ENCODE peak calls at places on chromosomes 1 and 21, in six cellular contexts. P, M, N, V, Z and A are unnamed samples. For H3K4me1, the result is how much of the 10 kb centered on the place peaks cover.

GRCh38 chr1:156167536-156167935 is 14.2 kb downstream of the SEMA4A start:
- DNase-seq in N (no peak), P (no peak), V (no peak), M (no peak), Z (no peak), A (no peak)

GRCh38 chr1:185441608-185442007 is 124.6 kb upstream of the IVNS1ABP start:
- DNase-seq in N (no peak), V (no peak), P (no peak), Z (peak), M (no peak), A (no peak)

GRCh38 chr1:221743416-221744208 is 1.7 kb upstream of the DUSP10 start:
- DNase-seq in Z (no peak), M (peak), P (no peak), N (peak), V (no peak), A (no peak)

GRCh38 chr1:157000686-157001085 is 44.9 kb downstream of the ARHGEF11 start:
- DNase-seq in M (no peak), N (no peak), V (no peak), Z (no peak), P (no peak), A (no peak)

GRCh38 chr1:25068829-25069228 is 138.8 kb upstream of the RUNX3 start:
- DNase-seq in V (no peak), M (no peak), Z (no peak), N (no peak), P (peak), A (no peak)

GRCh38 chr1:204080163-204080903 is 7.4 kb downstream of the SOX13 start:
- DNase-seq in N (peak), M (no peak), P (peak), V (peak), Z (peak), A (peak)

GRCh38 chr1:170149971-170150370 is 4.2 kb downstream of the NTMT2 start:
- DNase-seq in P (no peak), Z (no peak), N (no peak), M (no peak), V (no peak), A (no peak)

GRCh38 chr1:2580691-2581090 is 5.9 kb upstream of the PRXL2B start:
- DNase-seq in P (no peak), M (no peak), V (no peak), N (no peak), Z (no peak), A (no peak)

GRCh38 chr1:21594935-21595897 is 73.9 kb downstream of the RAP1GAP start:
- DNase-seq in P (peak), M (no peak), V (peak), N (no peak), Z (peak), A (peak)

GRCh38 chr1:246280551-246280950 is 226.5 kb downstream of the SMYD3 start:
- DNase-seq in Z (peak), V (peak), P (no peak), N (no peak), M (no peak), A (peak)

GRCh38 chr1:86714561-86715244 is 10.3 kb downstream of the SH3GLB1 start:
- DNase-seq in Z (no peak), M (no peak), N (no peak), V (no peak), P (no peak), A (no peak)

GRCh38 chr1:47934243-47934805 is 62.9 kb downstream of the TRABD2B start:
- DNase-seq in M (no peak), V (peak), P (no peak), Z (no peak), N (no peak), A (no peak)

GRCh38 chr1:29551536-29551935 is 315.2 kb downstream of the PTPRU start:
- DNase-seq in V (no peak), N (no peak), P (no peak), Z (no peak), M (no peak), A (no peak)

GRCh38 chr21:41928621-41929220 is 25.1 kb downstream of the C2CD2 start:
- DNase-seq in M (peak), V (no peak), P (no peak), Z (no peak), N (no peak), A (no peak)

GRCh38 chr1:147892731-147893214 is 9.8 kb upstream of the GJA8 start:
- DNase-seq in M (no peak), V (peak), N (no peak), Z (peak), P (peak), A (peak)
- H3K4me1 ChIP-seq in M (under half), V (under half), N (under half), Z (under half), P (under half), A (under half)

GRCh38 chr1:207904377-207904902 is 6.5 kb downstream of the CD34 start:
- DNase-seq in Z (no peak), V (no peak), N (no peak), M (no peak), P (no peak), A (no peak)

GRCh38 chr1:207902566-207902965 is 8.4 kb downstream of the CD34 start:
- DNase-seq in N (no peak), V (no peak), P (no peak), Z (no peak), M (no peak), A (no peak)

GRCh38 chr1:207901041-207901653 is 9.8 kb downstream of the CD34 start:
- DNase-seq in N (no peak), V (no peak), Z (no peak), M (no peak), P (no peak), A (no peak)

GRCh38 chr1:207903053-207903452 is 7.9 kb downstream of the CD34 start:
- DNase-seq in V (no peak), N (no peak), M (no peak), Z (no peak), P (no peak), A (no peak)

GRCh38 chr1:207903767-207904166 is 7.2 kb downstream of the CD34 start:
- DNase-seq in V (no peak), M (no peak), N (no peak), P (no peak), Z (no peak), A (no peak)
- TF ChIP-seq YY1 in V (no peak), M (no peak), N (no peak), P (no peak), Z (no peak), A (no peak)

GRCh38 chr1:116380499-116381316 is 7.7 kb downstream of the ATP1A1 start:
- DNase-seq in N (no peak), M (no peak), P (no peak), Z (no peak), V (no peak), A (no peak)

GRCh38 chr1:116382321-116382720 is 9.3 kb downstream of the ATP1A1 start:
- DNase-seq in Z (peak), M (no peak), N (no peak), V (no peak), P (no peak), A (no peak)

GRCh38 chr1:116379057-116379630 is 6.1 kb downstream of the ATP1A1 start:
- DNase-seq in P (no peak), N (no peak), M (no peak), Z (no peak), V (no peak), A (no peak)

GRCh38 chr1:116377564-116378529 is 4.8 kb downstream of the ATP1A1 start:
- DNase-seq in N (no peak), M (peak), Z (peak), V (peak), P (no peak), A (no peak)

DNA sequence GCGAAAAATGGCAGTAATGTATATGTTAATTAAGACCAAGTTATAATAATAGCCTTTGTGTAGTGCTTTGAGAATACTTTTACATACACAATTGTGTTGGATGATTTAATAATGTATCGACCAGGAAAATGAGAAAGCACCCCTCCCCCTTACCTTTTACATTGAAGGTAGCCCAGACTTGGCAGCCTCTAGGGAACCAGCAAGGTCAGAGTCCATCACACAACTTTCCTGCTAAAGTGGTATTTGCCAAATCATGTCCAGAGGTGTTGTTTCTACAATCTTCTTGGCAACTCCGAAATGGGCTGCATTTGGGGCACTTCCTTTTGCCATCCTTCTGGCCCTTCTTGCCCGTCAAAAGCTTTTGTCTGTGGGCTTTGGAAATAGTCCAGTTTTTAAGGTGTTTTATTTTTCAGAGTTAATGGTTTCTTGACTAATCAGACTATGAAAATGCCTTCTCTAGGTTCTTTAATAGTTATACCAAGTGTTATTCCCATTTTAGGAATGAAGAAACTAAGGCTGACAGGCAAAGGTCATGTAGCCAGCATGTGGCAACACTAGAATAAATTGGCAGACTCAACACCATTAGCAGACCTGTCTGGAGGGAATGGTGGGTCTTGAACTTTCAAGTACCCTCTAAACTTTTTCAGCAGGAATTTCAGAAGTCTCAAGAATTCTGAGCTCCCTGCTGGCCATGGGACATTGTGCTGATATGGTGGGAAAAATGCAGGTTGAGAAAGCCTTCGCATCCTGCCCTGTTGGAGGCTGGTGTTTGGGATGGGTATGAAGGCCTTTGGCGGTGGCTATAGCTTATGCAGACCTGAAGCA is 6.8 kb downstream of the ATP1A1 start:
- DNase-seq in M (no peak), V (no peak), Z (peak), N (no peak), P (no peak), A (no peak)
- TF ChIP-seq POLR2AphosphoS5 in M (no peak), V (no peak), Z (no peak), N (no peak), P (no peak), A (no peak)

GRCh38 chr1:159827102-159827490 is 423 bp downstream of the SLAMF8 start:
- DNase-seq in Z (no peak), P (no peak), N (no peak), V (no peak), M (no peak), A (no peak)
- H3K4me1 ChIP-seq in Z (under half), P (under half), N (under half), V (under half), M (under half), A (under half)

DNA sequence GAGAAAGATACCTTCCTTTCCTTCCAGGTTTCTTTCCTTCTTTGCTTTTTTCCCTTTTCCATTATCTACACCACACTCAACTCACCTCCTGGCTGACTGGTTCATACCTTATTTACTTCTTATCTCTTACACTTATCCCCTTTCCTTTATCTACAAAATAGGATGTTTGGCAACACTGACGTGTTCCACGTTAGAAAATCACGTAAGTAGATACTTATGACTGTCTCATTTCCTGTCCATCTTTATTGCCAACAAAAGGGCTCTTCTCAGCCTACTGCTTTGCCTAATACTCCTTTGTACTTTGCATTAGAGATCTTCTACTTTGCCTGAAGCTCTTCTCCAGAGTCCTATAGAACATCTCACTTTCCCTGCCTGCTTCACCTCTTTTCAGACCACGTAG is 25.1 kb downstream of the SYNJ1 start:
- DNase-seq in N (no peak), Z (no peak), M (no peak), V (no peak), P (no peak), A (no peak)
- TF ChIP-seq YY1 in N (no peak), Z (no peak), M (no peak), V (no peak), P (no peak), A (no peak)

GRCh38 chr1:51133045-51133444 is 31.0 kb downstream of the C1orf185 start:
- DNase-seq in Z (no peak), N (no peak), M (no peak), V (no peak), P (no peak), A (no peak)
- TF ChIP-seq POLR2AphosphoS5 in Z (no peak), N (no peak), M (no peak), V (no peak), P (no peak), A (no peak)

DNA sequence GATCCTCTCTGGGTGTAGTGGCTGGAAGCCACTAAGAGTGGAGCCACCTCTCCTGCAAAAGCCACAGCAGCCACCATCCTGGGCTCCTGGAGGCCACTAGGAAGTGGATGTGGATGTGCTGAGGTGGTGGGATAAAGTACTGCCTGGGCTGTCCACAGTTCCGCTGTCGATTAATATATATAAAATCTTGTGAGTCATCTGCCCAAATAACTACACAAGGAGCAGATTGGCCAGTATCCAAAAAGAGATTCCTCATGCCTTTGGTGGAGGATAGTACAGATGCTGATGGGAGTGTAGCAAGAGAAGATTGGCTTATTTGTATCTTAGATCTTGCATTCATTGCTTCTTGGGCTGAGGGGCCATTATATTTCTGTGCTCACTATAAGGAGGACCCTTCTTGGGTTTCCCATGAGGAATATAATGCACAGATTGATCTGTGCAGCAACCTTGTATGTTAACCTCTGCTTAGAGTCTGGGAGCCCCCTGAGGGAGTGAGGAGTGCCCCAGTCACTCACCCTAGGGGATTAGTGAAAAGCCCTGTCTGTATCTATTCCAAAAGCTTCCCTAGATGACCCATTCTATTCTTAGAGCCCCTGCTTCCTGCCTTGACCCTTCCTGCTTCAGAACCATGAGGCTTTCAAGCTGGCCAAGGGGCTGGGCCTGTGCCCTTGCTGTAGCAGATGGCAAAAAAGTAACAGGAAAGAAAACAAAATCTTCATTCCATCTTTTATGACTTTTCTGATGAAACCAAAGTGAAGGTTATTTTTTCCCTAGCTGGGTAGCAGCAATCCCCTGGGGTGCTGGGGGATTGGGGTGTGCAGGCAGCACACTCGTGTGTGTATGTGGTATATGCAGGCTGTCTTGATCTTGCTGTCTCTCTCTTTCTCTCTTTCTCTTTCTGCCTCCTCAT is 31.8 kb downstream of the RCSD1 start:
- DNase-seq in Z (no peak), V (no peak), P (no peak), N (no peak), M (no peak), A (no peak)
- H3K4me1 ChIP-seq in Z (under half), V (under half), P (under half), N (under half), M (under half), A (under half)

GRCh38 chr1:168121314-168122029 is 15.3 kb downstream of the GPR161 start:
- DNase-seq in P (no peak), Z (no peak), M (no peak), V (no peak), N (no peak), A (no peak)
- TF ChIP-seq YY1 in P (no peak), Z (no peak), M (no peak), V (no peak), N (no peak), A (no peak)

GRCh38 chr1:206557636-206558473 is 50.5 kb downstream of the RASSF5 start:
- DNase-seq in V (peak), Z (no peak), N (no peak), P (no peak), M (no peak), A (no peak)
- TF ChIP-seq POLR2AphosphoS5 in V (no peak), Z (no peak), N (no peak), P (no peak), M (no peak), A (no peak)

DNA sequence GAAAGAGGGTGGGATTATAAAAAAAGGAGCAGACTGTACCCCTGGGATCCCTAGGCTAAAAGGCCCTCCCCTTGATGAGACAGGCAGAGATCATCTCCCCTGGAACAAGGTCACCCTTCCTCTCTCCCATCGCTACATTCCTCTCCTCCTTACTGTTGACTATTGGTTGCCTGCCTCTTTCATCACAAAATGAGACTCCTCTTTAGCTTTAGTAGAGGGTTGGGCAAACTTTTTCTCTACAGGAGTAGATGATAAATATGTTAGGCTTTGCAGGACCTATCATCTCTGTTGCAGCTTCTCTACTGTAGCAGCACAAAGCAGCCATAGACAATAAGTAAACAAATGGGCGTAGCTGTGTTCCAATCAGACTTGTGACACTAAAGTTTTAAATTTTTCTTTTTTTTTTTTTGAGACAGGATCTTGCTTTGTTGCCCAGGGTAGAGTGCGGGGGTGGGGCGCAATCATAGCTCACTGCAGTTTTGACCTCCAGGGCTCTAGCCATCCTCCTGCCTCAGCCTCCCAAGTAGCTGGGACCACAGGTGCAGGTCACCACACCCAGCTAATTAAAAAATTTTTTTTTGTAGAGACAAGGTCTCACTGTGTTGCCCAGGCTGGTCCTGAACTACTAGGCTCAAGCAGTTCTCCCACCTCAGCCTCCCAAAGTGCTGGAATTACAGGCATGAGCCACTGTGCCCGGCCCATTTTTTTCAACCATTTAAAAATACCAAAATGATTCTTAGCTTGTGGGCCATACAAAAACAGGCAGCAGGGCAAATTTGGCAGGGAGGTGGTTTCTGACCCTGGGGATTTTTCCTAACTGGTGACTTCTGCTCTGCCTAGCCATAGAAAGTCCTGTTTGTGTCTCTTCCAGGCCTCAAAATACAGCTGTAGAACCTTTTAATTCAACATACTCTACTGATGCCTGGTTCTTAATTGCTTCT is 15.1 kb downstream of the MCL1 start:
- DNase-seq in V (no peak), N (no peak), P (no peak), Z (peak), M (no peak), A (no peak)
- H3K4me1 ChIP-seq in V (half or more), N (under half), P (half or more), Z (half or more), M (half or more), A (half or more)